ENCODE peak calls at places on chromosomes 5 and 9, in eight cellular contexts. One of them, this sample, is unnamed.

GRCh38 chr9:32877639-32878217 is 94.4 kb downstream of the TMEM215 start:
- DNase-seq in H1: no peak
- DNase-seq in HCT116: no peak
- DNase-seq in heart left ventricle: no peak
- DNase-seq in Peyer's patch: no peak
- DNase-seq in A549: no peak
- DNase-seq in ovary: no peak
- DNase-seq in stomach: no peak
- DNase-seq in this sample: no peak

GRCh38 chr9:131503626-131504465 is 1.1 kb downstream of the POMT1 start:
- DNase-seq in H1: peak
- DNase-seq in HCT116: no peak
- DNase-seq in heart left ventricle: no peak
- DNase-seq in Peyer's patch: no peak
- DNase-seq in A549: peak
- DNase-seq in ovary: no peak
- DNase-seq in stomach: no peak
- DNase-seq in this sample: peak

GRCh38 chr9:118829334-118829733 is 539.9 kb downstream of the BRINP1 start:
- DNase-seq in H1: no peak
- DNase-seq in HCT116: no peak
- DNase-seq in heart left ventricle: no peak
- DNase-seq in Peyer's patch: no peak
- DNase-seq in A549: no peak
- DNase-seq in ovary: no peak
- DNase-seq in stomach: no peak
- DNase-seq in this sample: no peak

GRCh38 chr5:113057437-113058052 is 80.9 kb downstream of the DCP2 start:
- DNase-seq in H1: no peak
- DNase-seq in HCT116: no peak
- DNase-seq in heart left ventricle: no peak
- DNase-seq in Peyer's patch: no peak
- DNase-seq in A549: no peak
- DNase-seq in ovary: peak
- DNase-seq in stomach: no peak
- DNase-seq in this sample: peak

GRCh38 chr9:32264171-32264862 is 120.1 kb upstream of the ACO1 start:
- DNase-seq in H1: no peak
- DNase-seq in HCT116: no peak
- DNase-seq in heart left ventricle: no peak
- DNase-seq in Peyer's patch: no peak
- DNase-seq in A549: no peak
- DNase-seq in ovary: peak
- DNase-seq in stomach: no peak
- DNase-seq in this sample: no peak

GRCh38 chr5:109316631-109317030 is 93.1 kb downstream of the PJA2 start:
- DNase-seq in H1: no peak
- DNase-seq in HCT116: peak
- DNase-seq in heart left ventricle: no peak
- DNase-seq in Peyer's patch: no peak
- DNase-seq in A549: no peak
- DNase-seq in ovary: no peak
- DNase-seq in stomach: no peak
- DNase-seq in this sample: no peak

GRCh38 chr9:3525088-3525835 is 539 bp downstream of the RFX3 start:
- DNase-seq in H1: peak
- DNase-seq in HCT116: no peak
- DNase-seq in heart left ventricle: peak
- DNase-seq in Peyer's patch: no peak
- DNase-seq in A549: no peak
- DNase-seq in ovary: peak
- DNase-seq in stomach: no peak
- DNase-seq in this sample: no peak

GRCh38 chr9:87278971-87279731 is 218.5 kb upstream of the DAPK1 start:
- DNase-seq in H1: no peak
- DNase-seq in HCT116: no peak
- DNase-seq in heart left ventricle: no peak
- DNase-seq in Peyer's patch: no peak
- DNase-seq in A549: no peak
- DNase-seq in ovary: no peak
- DNase-seq in stomach: no peak
- DNase-seq in this sample: no peak

GRCh38 chr9:124256517-124257069 is 1.2 kb upstream of the NEK6 start:
- DNase-seq in H1: no peak
- DNase-seq in HCT116: no peak
- DNase-seq in heart left ventricle: peak
- DNase-seq in Peyer's patch: no peak
- DNase-seq in A549: no peak
- DNase-seq in ovary: no peak
- DNase-seq in stomach: no peak
- DNase-seq in this sample: peak

GRCh38 chr9:109805054-109805453 is 25.1 kb downstream of the PALM2AKAP2 start:
- DNase-seq in H1: no peak
- DNase-seq in HCT116: no peak
- DNase-seq in heart left ventricle: no peak
- DNase-seq in Peyer's patch: no peak
- DNase-seq in A549: no peak
- DNase-seq in ovary: no peak
- DNase-seq in stomach: no peak
- DNase-seq in this sample: peak

GRCh38 chr9:112233769-112234168 is 58.7 kb upstream of the SUSD1 start:
- DNase-seq in H1: no peak
- DNase-seq in HCT116: no peak
- DNase-seq in heart left ventricle: no peak
- DNase-seq in Peyer's patch: no peak
- DNase-seq in A549: no peak
- DNase-seq in ovary: no peak
- DNase-seq in stomach: no peak
- DNase-seq in this sample: no peak

GRCh38 chr5:59596586-59597348 is 296.8 kb downstream of the PDE4D start:
- DNase-seq in H1: no peak
- DNase-seq in HCT116: no peak
- DNase-seq in heart left ventricle: no peak
- DNase-seq in Peyer's patch: no peak
- DNase-seq in A549: no peak
- DNase-seq in ovary: no peak
- DNase-seq in stomach: no peak
- DNase-seq in this sample: no peak

GRCh38 chr5:159304961-159305595 is 25.2 kb downstream of the IL12B start:
- DNase-seq in H1: no peak
- DNase-seq in HCT116: no peak
- DNase-seq in heart left ventricle: no peak
- DNase-seq in Peyer's patch: no peak
- DNase-seq in A549: no peak
- DNase-seq in ovary: no peak
- DNase-seq in stomach: no peak
- DNase-seq in this sample: peak

GRCh38 chr9:16074962-16075361 is 522.1 kb downstream of the CCDC171 start:
- DNase-seq in H1: no peak
- DNase-seq in HCT116: no peak
- DNase-seq in heart left ventricle: no peak
- DNase-seq in Peyer's patch: no peak
- DNase-seq in A549: no peak
- DNase-seq in ovary: no peak
- DNase-seq in stomach: no peak
- DNase-seq in this sample: no peak

GRCh38 chr5:26295541-26295940 is 742.8 kb downstream of the CDH9 start:
- DNase-seq in H1: no peak
- DNase-seq in HCT116: no peak
- DNase-seq in heart left ventricle: no peak
- DNase-seq in Peyer's patch: no peak
- DNase-seq in A549: no peak
- DNase-seq in ovary: no peak
- DNase-seq in stomach: no peak
- DNase-seq in this sample: no peak

GRCh38 chr5:131754363-131754762 is 42.5 kb downstream of the FNIP1 start:
- DNase-seq in H1: no peak
- DNase-seq in HCT116: no peak
- DNase-seq in heart left ventricle: no peak
- DNase-seq in Peyer's patch: no peak
- DNase-seq in A549: no peak
- DNase-seq in ovary: no peak
- DNase-seq in stomach: no peak
- DNase-seq in this sample: no peak
- H3K4me3 ChIP-seq in H1: no peak
- H3K4me3 ChIP-seq in HCT116: no peak
- H3K4me3 ChIP-seq in heart left ventricle: no peak
- H3K4me3 ChIP-seq in Peyer's patch: no peak
- H3K4me3 ChIP-seq in A549: no peak
- H3K4me3 ChIP-seq in ovary: no peak
- H3K4me3 ChIP-seq in stomach: no peak
- H3K4me3 ChIP-seq in this sample: no peak

GRCh38 chr5:107218457-107219193 is 452.1 kb downstream of the EFNA5 start:
- DNase-seq in H1: no peak
- DNase-seq in HCT116: no peak
- DNase-seq in heart left ventricle: no peak
- DNase-seq in Peyer's patch: no peak
- DNase-seq in A549: no peak
- DNase-seq in ovary: no peak
- DNase-seq in stomach: no peak
- DNase-seq in this sample: no peak
- TF ChIP-seq POLR2A in H1: no peak
- TF ChIP-seq POLR2A in HCT116: no peak
- TF ChIP-seq POLR2A in heart left ventricle: no peak
- TF ChIP-seq POLR2A in Peyer's patch: no peak
- TF ChIP-seq POLR2A in A549: no peak
- TF ChIP-seq POLR2A in ovary: no peak
- TF ChIP-seq POLR2A in stomach: no peak
- TF ChIP-seq POLR2A in this sample: no peak

GRCh38 chr9:121735065-121735791 is 83.8 kb downstream of the DAB2IP start:
- DNase-seq in H1: peak
- DNase-seq in HCT116: no peak
- DNase-seq in heart left ventricle: no peak
- DNase-seq in Peyer's patch: peak
- DNase-seq in A549: peak
- DNase-seq in ovary: peak
- DNase-seq in stomach: no peak
- DNase-seq in this sample: no peak
- H3K4me3 ChIP-seq in H1: peak
- H3K4me3 ChIP-seq in HCT116: peak
- H3K4me3 ChIP-seq in heart left ventricle: peak
- H3K4me3 ChIP-seq in Peyer's patch: no peak
- H3K4me3 ChIP-seq in A549: no peak
- H3K4me3 ChIP-seq in ovary: peak
- H3K4me3 ChIP-seq in stomach: peak
- H3K4me3 ChIP-seq in this sample: no peak

DNA sequence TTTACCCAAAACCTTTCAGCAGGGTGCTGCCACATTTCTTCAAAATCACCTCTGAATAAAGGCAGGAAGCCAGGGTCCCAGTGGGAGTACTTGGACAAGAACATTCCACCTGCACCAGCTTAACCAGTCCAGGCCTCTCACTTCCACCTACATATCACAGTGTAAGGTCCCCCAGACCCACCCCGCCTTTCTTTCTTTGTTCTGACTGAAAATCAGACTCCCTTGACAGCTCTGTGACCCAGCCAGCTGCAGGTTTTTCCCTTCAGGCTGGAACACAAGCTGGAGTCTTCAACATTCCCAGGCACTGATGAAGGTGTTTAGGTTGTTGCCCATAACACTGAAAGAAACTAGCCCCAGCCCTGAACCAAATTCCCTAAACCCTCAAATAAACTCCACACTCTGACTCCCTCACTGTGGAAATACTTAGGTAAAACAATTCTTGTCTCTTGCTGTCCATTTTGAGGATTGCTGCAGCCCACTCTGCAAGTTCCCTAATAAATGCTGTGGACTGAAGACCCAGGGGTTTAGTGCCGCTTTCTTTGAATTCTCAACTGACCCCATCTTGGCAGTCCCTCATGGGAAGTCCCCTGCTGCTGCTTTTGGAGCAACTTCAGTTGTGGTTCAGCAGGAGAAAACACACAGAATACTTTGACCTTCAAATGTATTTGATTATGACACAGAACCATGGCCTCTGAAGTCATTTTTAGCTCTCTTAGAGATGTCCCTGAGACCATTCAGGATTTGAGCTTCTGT is 24.8 kb downstream of the P4HA2 start:
- DNase-seq in H1: no peak
- DNase-seq in HCT116: no peak
- DNase-seq in heart left ventricle: no peak
- DNase-seq in Peyer's patch: no peak
- DNase-seq in A549: no peak
- DNase-seq in ovary: no peak
- DNase-seq in stomach: no peak
- DNase-seq in this sample: no peak
- TF ChIP-seq POLR2A in H1: no peak
- TF ChIP-seq POLR2A in HCT116: no peak
- TF ChIP-seq POLR2A in heart left ventricle: no peak
- TF ChIP-seq POLR2A in Peyer's patch: no peak
- TF ChIP-seq POLR2A in A549: no peak
- TF ChIP-seq POLR2A in ovary: no peak
- TF ChIP-seq POLR2A in stomach: no peak
- TF ChIP-seq POLR2A in this sample: no peak

GRCh38 chr9:127975376-127976315 is 5.1 kb downstream of the EEIG1 start:
- DNase-seq in H1: no peak
- DNase-seq in HCT116: no peak
- DNase-seq in heart left ventricle: peak
- DNase-seq in Peyer's patch: no peak
- DNase-seq in A549: no peak
- DNase-seq in ovary: no peak
- DNase-seq in stomach: no peak
- DNase-seq in this sample: no peak
- H3K4me3 ChIP-seq in H1: no peak
- H3K4me3 ChIP-seq in HCT116: no peak
- H3K4me3 ChIP-seq in heart left ventricle: no peak
- H3K4me3 ChIP-seq in Peyer's patch: peak
- H3K4me3 ChIP-seq in A549: no peak
- H3K4me3 ChIP-seq in ovary: peak
- H3K4me3 ChIP-seq in stomach: peak
- H3K4me3 ChIP-seq in this sample: no peak

DNA sequence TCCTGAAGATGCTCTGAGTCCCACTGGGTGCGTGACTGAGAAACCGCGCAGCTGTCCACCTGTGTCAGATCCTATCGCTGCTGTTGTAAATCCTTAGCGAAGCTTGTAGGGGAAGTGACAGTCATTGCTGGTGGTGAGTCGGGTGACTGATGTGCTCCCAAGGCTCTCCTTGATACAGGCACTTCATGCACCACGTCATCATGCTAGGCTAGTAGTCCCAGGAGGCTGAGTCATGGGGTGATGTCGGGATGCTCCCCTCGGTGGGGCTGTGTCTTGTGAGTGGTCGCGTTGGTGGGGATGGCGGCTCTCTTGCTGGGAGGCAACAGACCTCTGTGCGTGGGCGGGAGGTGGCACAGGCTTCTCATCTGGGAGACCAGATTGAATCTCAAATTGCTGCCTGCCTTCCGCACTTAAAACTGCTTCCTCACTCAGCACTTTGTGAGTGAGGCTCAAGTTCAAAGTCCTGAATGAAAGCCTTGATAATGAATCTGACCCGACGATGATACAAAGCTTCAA is 84.7 kb downstream of the CSNK1A1 start:
- DNase-seq in H1: no peak
- DNase-seq in HCT116: no peak
- DNase-seq in heart left ventricle: no peak
- DNase-seq in Peyer's patch: no peak
- DNase-seq in A549: peak
- DNase-seq in ovary: no peak
- DNase-seq in stomach: no peak
- DNase-seq in this sample: no peak
- TF ChIP-seq POLR2A in H1: no peak
- TF ChIP-seq POLR2A in HCT116: no peak
- TF ChIP-seq POLR2A in heart left ventricle: no peak
- TF ChIP-seq POLR2A in Peyer's patch: peak
- TF ChIP-seq POLR2A in A549: no peak
- TF ChIP-seq POLR2A in ovary: no peak
- TF ChIP-seq POLR2A in stomach: no peak
- TF ChIP-seq POLR2A in this sample: no peak

This sample was measured in thyroid gland.